ENCODE peak calls at places on chromosome 7, in seven cellular contexts. One of them, this sample, is unnamed.

GRCh38 chr7:100449190-100449795 is 13.0 kb upstream of the PPP1R35 start:
- DNase-seq in upper lobe of right lung: no peak
- DNase-seq in HAP-1: no peak
- DNase-seq in uterus: no peak
- DNase-seq in stomach: no peak
- DNase-seq in HCT116: no peak
- DNase-seq in cardiac fibroblast: no peak
- DNase-seq in this sample: no peak

GRCh38 chr7:104972510-104972909 is 41.5 kb upstream of the KMT2E start:
- DNase-seq in stomach: no peak
- DNase-seq in HAP-1: peak
- DNase-seq in uterus: no peak
- DNase-seq in HCT116: no peak
- DNase-seq in upper lobe of right lung: no peak
- DNase-seq in cardiac fibroblast: peak
- DNase-seq in this sample: no peak

GRCh38 chr7:20991544-20991943 is 204.9 kb upstream of the SP8 start:
- DNase-seq in HAP-1: no peak
- DNase-seq in uterus: no peak
- DNase-seq in stomach: no peak
- DNase-seq in HCT116: no peak
- DNase-seq in upper lobe of right lung: no peak
- DNase-seq in cardiac fibroblast: no peak
- DNase-seq in this sample: no peak

GRCh38 chr7:158999496-158999895 is 143.1 kb downstream of the DYNC2I1 start:
- DNase-seq in HAP-1: no peak
- DNase-seq in cardiac fibroblast: no peak
- DNase-seq in stomach: no peak
- DNase-seq in uterus: no peak
- DNase-seq in HCT116: no peak
- DNase-seq in upper lobe of right lung: no peak
- DNase-seq in this sample: no peak

GRCh38 chr7:149824301-149824741 is 13.9 kb upstream of the ZNF862 start:
- DNase-seq in stomach: no peak
- DNase-seq in HCT116: no peak
- DNase-seq in uterus: no peak
- DNase-seq in cardiac fibroblast: no peak
- DNase-seq in HAP-1: no peak
- DNase-seq in upper lobe of right lung: peak
- DNase-seq in this sample: no peak

GRCh38 chr7:154646126-154647013 is 356.6 kb downstream of the PAXIP1 start:
- DNase-seq in stomach: no peak
- DNase-seq in HCT116: no peak
- DNase-seq in HAP-1: no peak
- DNase-seq in uterus: no peak
- DNase-seq in upper lobe of right lung: no peak
- DNase-seq in cardiac fibroblast: no peak
- DNase-seq in this sample: no peak

GRCh38 chr7:155205368-155206285 is 92.1 kb upstream of the INSIG1 start:
- DNase-seq in cardiac fibroblast: peak
- DNase-seq in HCT116: peak
- DNase-seq in upper lobe of right lung: peak
- DNase-seq in stomach: peak
- DNase-seq in HAP-1: peak
- DNase-seq in uterus: peak
- DNase-seq in this sample: peak

GRCh38 chr7:140656548-140657515 is 15.9 kb upstream of the ADCK2 start:
- DNase-seq in cardiac fibroblast: peak
- DNase-seq in uterus: peak
- DNase-seq in HAP-1: no peak
- DNase-seq in upper lobe of right lung: peak
- DNase-seq in stomach: peak
- DNase-seq in HCT116: no peak
- DNase-seq in this sample: no peak

GRCh38 chr7:92292981-92293380 is 47.2 kb downstream of the ANKIB1 start:
- DNase-seq in HAP-1: peak
- DNase-seq in uterus: no peak
- DNase-seq in HCT116: no peak
- DNase-seq in upper lobe of right lung: no peak
- DNase-seq in cardiac fibroblast: no peak
- DNase-seq in stomach: no peak
- DNase-seq in this sample: no peak

GRCh38 chr7:69782917-69783684 is 184.8 kb downstream of the AUTS2 start:
- DNase-seq in HAP-1: no peak
- DNase-seq in stomach: no peak
- DNase-seq in uterus: peak
- DNase-seq in cardiac fibroblast: no peak
- DNase-seq in HCT116: no peak
- DNase-seq in upper lobe of right lung: no peak
- DNase-seq in this sample: no peak

GRCh38 chr7:95646350-95646749 is 50.0 kb upstream of the PDK4 start:
- DNase-seq in upper lobe of right lung: no peak
- DNase-seq in uterus: no peak
- DNase-seq in HAP-1: no peak
- DNase-seq in stomach: no peak
- DNase-seq in cardiac fibroblast: no peak
- DNase-seq in HCT116: no peak
- DNase-seq in this sample: no peak

GRCh38 chr7:151081170-151082101 is 827 bp upstream of the FASTK start:
- DNase-seq in HAP-1: no peak
- DNase-seq in upper lobe of right lung: peak
- DNase-seq in uterus: peak
- DNase-seq in stomach: peak
- DNase-seq in HCT116: no peak
- DNase-seq in cardiac fibroblast: no peak
- DNase-seq in this sample: no peak

GRCh38 chr7:131893627-131894345 is 337.4 kb upstream of the PODXL start:
- DNase-seq in HAP-1: no peak
- DNase-seq in upper lobe of right lung: no peak
- DNase-seq in uterus: no peak
- DNase-seq in cardiac fibroblast: no peak
- DNase-seq in stomach: no peak
- DNase-seq in HCT116: no peak
- DNase-seq in this sample: no peak

GRCh38 chr7:26843696-26844095 is 20.7 kb downstream of the SKAP2 start:
- DNase-seq in uterus: no peak
- DNase-seq in stomach: no peak
- DNase-seq in HAP-1: peak
- DNase-seq in upper lobe of right lung: no peak
- DNase-seq in HCT116: peak
- DNase-seq in cardiac fibroblast: peak
- DNase-seq in this sample: no peak

GRCh38 chr7:108073305-108074070 is 56.7 kb downstream of the LAMB4 start:
- DNase-seq in stomach: no peak
- DNase-seq in upper lobe of right lung: no peak
- DNase-seq in HCT116: no peak
- DNase-seq in HAP-1: no peak
- DNase-seq in uterus: no peak
- DNase-seq in cardiac fibroblast: no peak
- DNase-seq in this sample: no peak

GRCh38 chr7:139982927-139983925 is 79.5 kb downstream of the PARP12 start:
- DNase-seq in cardiac fibroblast: peak
- DNase-seq in HAP-1: no peak
- DNase-seq in uterus: no peak
- DNase-seq in stomach: no peak
- DNase-seq in upper lobe of right lung: no peak
- DNase-seq in HCT116: no peak
- DNase-seq in this sample: no peak

DNA sequence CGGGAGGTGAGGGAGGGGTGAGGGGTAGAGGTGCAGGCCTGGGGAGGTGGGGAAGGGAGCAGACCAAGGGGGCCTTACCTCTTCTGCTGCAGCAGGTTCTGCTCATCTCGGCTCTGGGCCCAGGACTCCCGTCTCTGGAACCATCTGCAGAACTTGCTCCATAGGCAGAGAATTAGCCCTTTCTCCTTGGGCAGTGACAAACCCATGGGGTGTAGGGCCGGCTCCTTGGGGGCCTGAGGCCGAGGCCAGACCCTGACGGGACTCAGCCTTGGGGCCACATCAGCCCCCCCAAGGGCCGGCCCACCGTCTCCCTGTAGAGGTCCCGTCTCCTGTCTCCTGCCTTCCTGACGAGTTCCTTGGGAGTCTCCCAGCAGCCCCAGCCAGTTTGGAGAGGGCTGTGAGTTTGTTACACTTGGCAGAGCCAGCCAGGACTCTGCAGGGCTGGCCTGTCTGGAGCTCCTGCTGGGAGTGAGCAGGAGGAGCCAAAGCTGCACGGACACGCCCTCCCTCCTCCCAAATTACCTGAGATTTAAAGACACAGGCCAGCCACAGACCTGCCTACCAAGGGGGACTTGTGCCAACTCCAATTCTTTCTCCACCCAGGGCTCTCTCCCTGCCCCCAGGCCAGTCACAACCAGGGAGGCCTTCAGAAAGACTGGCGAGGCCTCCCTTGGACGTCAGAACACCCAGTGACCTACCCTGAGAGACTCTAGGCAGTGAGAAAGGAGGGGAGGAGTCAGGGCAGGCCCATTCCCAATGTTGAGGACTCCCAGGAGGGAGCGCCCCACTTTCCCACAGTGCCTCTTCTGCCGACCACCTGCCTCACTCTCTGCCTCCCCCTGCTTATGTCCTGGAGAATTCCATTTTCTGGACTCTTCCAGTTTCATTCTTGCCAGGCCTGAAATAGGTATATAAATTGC is at the start of gene TRPV6:
- DNase-seq in stomach: peak
- DNase-seq in uterus: no peak
- DNase-seq in HCT116: peak
- DNase-seq in upper lobe of right lung: peak
- DNase-seq in HAP-1: no peak
- DNase-seq in cardiac fibroblast: no peak
- DNase-seq in this sample: no peak
- H3K4me3 ChIP-seq in stomach: peak
- H3K4me3 ChIP-seq in uterus: no peak
- H3K4me3 ChIP-seq in HCT116: no peak
- H3K4me3 ChIP-seq in upper lobe of right lung: no peak
- H3K4me3 ChIP-seq in HAP-1: no peak
- H3K4me3 ChIP-seq in cardiac fibroblast: no peak
- H3K4me3 ChIP-seq in this sample: no peak

GRCh38 chr7:5237286-5237685 is 45.5 kb upstream of the SLC29A4 start:
- DNase-seq in upper lobe of right lung: peak
- DNase-seq in HCT116: no peak
- DNase-seq in uterus: peak
- DNase-seq in HAP-1: no peak
- DNase-seq in stomach: peak
- DNase-seq in cardiac fibroblast: peak
- DNase-seq in this sample: no peak
- H3K4me3 ChIP-seq in upper lobe of right lung: peak
- H3K4me3 ChIP-seq in HCT116: no peak
- H3K4me3 ChIP-seq in uterus: no peak
- H3K4me3 ChIP-seq in HAP-1: no peak
- H3K4me3 ChIP-seq in stomach: no peak
- H3K4me3 ChIP-seq in cardiac fibroblast: peak
- H3K4me3 ChIP-seq in this sample: no peak

GRCh38 chr7:24199978-24200377 is 84.0 kb upstream of the NPY start:
- DNase-seq in stomach: no peak
- DNase-seq in uterus: no peak
- DNase-seq in HAP-1: no peak
- DNase-seq in HCT116: no peak
- DNase-seq in cardiac fibroblast: no peak
- DNase-seq in upper lobe of right lung: no peak
- DNase-seq in this sample: no peak
- H3K4me3 ChIP-seq in stomach: no peak
- H3K4me3 ChIP-seq in uterus: no peak
- H3K4me3 ChIP-seq in HAP-1: no peak
- H3K4me3 ChIP-seq in HCT116: no peak
- H3K4me3 ChIP-seq in cardiac fibroblast: no peak
- H3K4me3 ChIP-seq in upper lobe of right lung: no peak
- H3K4me3 ChIP-seq in this sample: no peak

GRCh38 chr7:134288265-134288664 is 28.5 kb downstream of the SLC35B4 start:
- DNase-seq in HAP-1: no peak
- DNase-seq in uterus: no peak
- DNase-seq in cardiac fibroblast: no peak
- DNase-seq in stomach: no peak
- DNase-seq in upper lobe of right lung: no peak
- DNase-seq in HCT116: no peak
- DNase-seq in this sample: no peak

GRCh38 chr7:134283972-134284371 is 32.8 kb downstream of the SLC35B4 start:
- DNase-seq in uterus: no peak
- DNase-seq in cardiac fibroblast: no peak
- DNase-seq in HAP-1: no peak
- DNase-seq in upper lobe of right lung: no peak
- DNase-seq in HCT116: no peak
- DNase-seq in stomach: no peak
- DNase-seq in this sample: no peak

GRCh38 chr7:134289423-134289822 is 27.3 kb downstream of the SLC35B4 start:
- DNase-seq in cardiac fibroblast: no peak
- DNase-seq in stomach: no peak
- DNase-seq in uterus: peak
- DNase-seq in upper lobe of right lung: no peak
- DNase-seq in HAP-1: no peak
- DNase-seq in HCT116: no peak
- DNase-seq in this sample: no peak

GRCh38 chr7:134280508-134280907 is 36.2 kb downstream of the SLC35B4 start:
- DNase-seq in uterus: no peak
- DNase-seq in upper lobe of right lung: no peak
- DNase-seq in cardiac fibroblast: no peak
- DNase-seq in HAP-1: no peak
- DNase-seq in HCT116: no peak
- DNase-seq in stomach: no peak
- DNase-seq in this sample: no peak

GRCh38 chr7:134284952-134285351 is 31.8 kb downstream of the SLC35B4 start:
- DNase-seq in HCT116: no peak
- DNase-seq in cardiac fibroblast: no peak
- DNase-seq in uterus: no peak
- DNase-seq in stomach: no peak
- DNase-seq in HAP-1: no peak
- DNase-seq in upper lobe of right lung: no peak
- DNase-seq in this sample: no peak
- H3K4me3 ChIP-seq in HCT116: no peak
- H3K4me3 ChIP-seq in cardiac fibroblast: no peak
- H3K4me3 ChIP-seq in uterus: no peak
- H3K4me3 ChIP-seq in stomach: no peak
- H3K4me3 ChIP-seq in HAP-1: no peak
- H3K4me3 ChIP-seq in upper lobe of right lung: no peak
- H3K4me3 ChIP-seq in this sample: no peak